ENCODE peak calls at places on chromosomes 13 and 19, in four cellular contexts. One of them, this sample, is unnamed.

GRCh38 chr13:111548805-111549204 is 228.4 kb downstream of the TEX29 start:
- DNase-seq in MG63: no peak
- DNase-seq in nephron progenitor cell: no peak
- DNase-seq in occipital lobe: no peak
- DNase-seq in this sample: no peak

GRCh38 chr19:18306903-18307681 is 15.8 kb downstream of the LSM4 start:
- DNase-seq in nephron progenitor cell: no peak
- DNase-seq in MG63: no peak
- DNase-seq in occipital lobe: no peak
- DNase-seq in this sample: peak

GRCh38 chr19:38686530-38686888 is 39.1 kb downstream of the ACTN4 start:
- DNase-seq in MG63: no peak
- DNase-seq in occipital lobe: no peak
- DNase-seq in nephron progenitor cell: no peak
- DNase-seq in this sample: peak

GRCh38 chr13:110872034-110872767 is 42.7 kb downstream of the ANKRD10 start:
- DNase-seq in nephron progenitor cell: no peak
- DNase-seq in MG63: no peak
- DNase-seq in occipital lobe: no peak
- DNase-seq in this sample: no peak

GRCh38 chr19:33251526-33252090 is 26.0 kb upstream of the SLC7A10 start:
- DNase-seq in occipital lobe: no peak
- DNase-seq in MG63: no peak
- DNase-seq in nephron progenitor cell: no peak
- DNase-seq in this sample: no peak

GRCh38 chr19:49440439-49441209 is 703 bp downstream of the SLC17A7 start:
- DNase-seq in nephron progenitor cell: no peak
- DNase-seq in occipital lobe: no peak
- DNase-seq in MG63: no peak
- DNase-seq in this sample: no peak

GRCh38 chr19:41993612-41994483 is at the start of gene ATP1A3:
- DNase-seq in MG63: peak
- DNase-seq in occipital lobe: peak
- DNase-seq in nephron progenitor cell: peak
- DNase-seq in this sample: peak

GRCh38 chr13:36533806-36534205 is 101.5 kb downstream of the CCNA1 start:
- DNase-seq in nephron progenitor cell: no peak
- DNase-seq in occipital lobe: no peak
- DNase-seq in MG63: no peak
- DNase-seq in this sample: no peak